ENCODE peak calls at places on chromosomes 3 and 15, in seven cellular contexts. One of them, this sample, is unnamed.
A peak's percentile ranks its signal among the peaks of the same experiment; 100 is the strongest.

GRCh38 chr3:169085827-169086226 is 577.7 kb downstream of the MECOM start:
- DNase-seq in CD8-positive, alpha-beta T cell: no peak
- DNase-seq in activated naive CD4-positive, alpha-beta T cell: no peak
- DNase-seq in cortex of kidney: no peak
- DNase-seq in colonic mucosa: no peak
- DNase-seq in nephron progenitor cell: no peak
- DNase-seq in psoas muscle: no peak
- DNase-seq in this sample: peak; percentile 25

GRCh38 chr15:63084806-63085205 is 36.9 kb upstream of the LACTB start:
- DNase-seq in CD8-positive, alpha-beta T cell: no peak
- DNase-seq in activated naive CD4-positive, alpha-beta T cell: no peak
- DNase-seq in cortex of kidney: no peak
- DNase-seq in colonic mucosa: no peak
- DNase-seq in nephron progenitor cell: no peak
- DNase-seq in psoas muscle: no peak
- DNase-seq in this sample: no peak

GRCh38 chr15:40598126-40598525 is 4.1 kb downstream of the KNL1 start:
- DNase-seq in CD8-positive, alpha-beta T cell: no peak
- DNase-seq in activated naive CD4-positive, alpha-beta T cell: no peak
- DNase-seq in cortex of kidney: no peak
- DNase-seq in colonic mucosa: no peak
- DNase-seq in nephron progenitor cell: no peak
- DNase-seq in psoas muscle: no peak
- DNase-seq in this sample: no peak

GRCh38 chr15:43441316-43441715 is 51.6 kb downstream of the TP53BP1 start:
- DNase-seq in CD8-positive, alpha-beta T cell: no peak
- DNase-seq in activated naive CD4-positive, alpha-beta T cell: no peak
- DNase-seq in cortex of kidney: no peak
- DNase-seq in colonic mucosa: no peak
- DNase-seq in nephron progenitor cell: no peak
- DNase-seq in psoas muscle: no peak
- DNase-seq in this sample: no peak

GRCh38 chr3:157175678-157176077 is 15.7 kb upstream of the CCNL1 start:
- DNase-seq in CD8-positive, alpha-beta T cell: no peak
- DNase-seq in activated naive CD4-positive, alpha-beta T cell: no peak
- DNase-seq in cortex of kidney: no peak
- DNase-seq in colonic mucosa: peak; percentile 45
- DNase-seq in nephron progenitor cell: peak; percentile 37
- DNase-seq in psoas muscle: no peak
- DNase-seq in this sample: no peak

GRCh38 chr3:129966876-129967275 is 7.6 kb upstream of the TRH start:
- DNase-seq in CD8-positive, alpha-beta T cell: no peak
- DNase-seq in activated naive CD4-positive, alpha-beta T cell: no peak
- DNase-seq in cortex of kidney: no peak
- DNase-seq in colonic mucosa: no peak
- DNase-seq in nephron progenitor cell: no peak
- DNase-seq in psoas muscle: no peak
- DNase-seq in this sample: no peak

GRCh38 chr3:52524752-52525661 is 8.7 kb downstream of the NT5DC2 start:
- DNase-seq in CD8-positive, alpha-beta T cell: no peak
- DNase-seq in activated naive CD4-positive, alpha-beta T cell: no peak
- DNase-seq in cortex of kidney: no peak
- DNase-seq in colonic mucosa: no peak
- DNase-seq in nephron progenitor cell: no peak
- DNase-seq in psoas muscle: no peak
- DNase-seq in this sample: no peak

GRCh38 chr3:133905376-133905775 is 9.7 kb upstream of the RAB6B start:
- DNase-seq in CD8-positive, alpha-beta T cell: no peak
- DNase-seq in activated naive CD4-positive, alpha-beta T cell: no peak
- DNase-seq in cortex of kidney: no peak
- DNase-seq in colonic mucosa: no peak
- DNase-seq in nephron progenitor cell: no peak
- DNase-seq in psoas muscle: no peak
- DNase-seq in this sample: no peak

GRCh38 chr3:129448187-129448895 is 8.3 kb downstream of the IFT122 start:
- DNase-seq in CD8-positive, alpha-beta T cell: no peak
- DNase-seq in activated naive CD4-positive, alpha-beta T cell: no peak
- DNase-seq in cortex of kidney: no peak
- DNase-seq in colonic mucosa: no peak
- DNase-seq in nephron progenitor cell: no peak
- DNase-seq in psoas muscle: no peak
- DNase-seq in this sample: no peak

GRCh38 chr3:143037867-143038266 is 36.5 kb downstream of the U2SURP start:
- DNase-seq in CD8-positive, alpha-beta T cell: no peak
- DNase-seq in activated naive CD4-positive, alpha-beta T cell: no peak
- DNase-seq in cortex of kidney: no peak
- DNase-seq in colonic mucosa: no peak
- DNase-seq in nephron progenitor cell: no peak
- DNase-seq in psoas muscle: no peak
- DNase-seq in this sample: no peak

GRCh38 chr15:78396976-78397375 is 41.0 kb upstream of the IREB2 start:
- DNase-seq in CD8-positive, alpha-beta T cell: no peak
- DNase-seq in activated naive CD4-positive, alpha-beta T cell: no peak
- DNase-seq in cortex of kidney: no peak
- DNase-seq in colonic mucosa: peak; percentile 83
- DNase-seq in nephron progenitor cell: no peak
- DNase-seq in psoas muscle: peak; percentile 52
- DNase-seq in this sample: peak; percentile 85

GRCh38 chr3:5235655-5236054 is 48.1 kb downstream of the EDEM1 start:
- DNase-seq in CD8-positive, alpha-beta T cell: no peak
- DNase-seq in activated naive CD4-positive, alpha-beta T cell: no peak
- DNase-seq in cortex of kidney: no peak
- DNase-seq in colonic mucosa: no peak
- DNase-seq in nephron progenitor cell: no peak
- DNase-seq in psoas muscle: no peak
- DNase-seq in this sample: no peak

GRCh38 chr3:86673981-86674380 is 317.0 kb downstream of the VGLL3 start:
- DNase-seq in CD8-positive, alpha-beta T cell: no peak
- DNase-seq in activated naive CD4-positive, alpha-beta T cell: no peak
- DNase-seq in cortex of kidney: no peak
- DNase-seq in colonic mucosa: no peak
- DNase-seq in nephron progenitor cell: no peak
- DNase-seq in psoas muscle: no peak
- DNase-seq in this sample: no peak

GRCh38 chr3:15331606-15332404 is 581 bp downstream of the SH3BP5 start:
- DNase-seq in CD8-positive, alpha-beta T cell: peak; percentile 59
- DNase-seq in activated naive CD4-positive, alpha-beta T cell: no peak
- DNase-seq in cortex of kidney: no peak
- DNase-seq in colonic mucosa: no peak
- DNase-seq in nephron progenitor cell: peak; percentile 38
- DNase-seq in psoas muscle: peak; percentile 60
- DNase-seq in this sample: peak; percentile 91

GRCh38 chr15:52745326-52746161 is 44.6 kb downstream of the ONECUT1 start:
- DNase-seq in CD8-positive, alpha-beta T cell: no peak
- DNase-seq in activated naive CD4-positive, alpha-beta T cell: no peak
- DNase-seq in cortex of kidney: no peak
- DNase-seq in colonic mucosa: no peak
- DNase-seq in nephron progenitor cell: no peak
- DNase-seq in psoas muscle: no peak
- DNase-seq in this sample: no peak

GRCh38 chr3:87287025-87287424 is 10.6 kb upstream of the POU1F1 start:
- DNase-seq in CD8-positive, alpha-beta T cell: no peak
- DNase-seq in activated naive CD4-positive, alpha-beta T cell: no peak
- DNase-seq in cortex of kidney: no peak
- DNase-seq in colonic mucosa: no peak
- DNase-seq in nephron progenitor cell: no peak
- DNase-seq in psoas muscle: no peak
- DNase-seq in this sample: no peak

GRCh38 chr3:5809811-5810210 is 622.3 kb downstream of the EDEM1 start:
- DNase-seq in CD8-positive, alpha-beta T cell: no peak
- DNase-seq in activated naive CD4-positive, alpha-beta T cell: no peak
- DNase-seq in cortex of kidney: no peak
- DNase-seq in colonic mucosa: no peak
- DNase-seq in nephron progenitor cell: no peak
- DNase-seq in psoas muscle: no peak
- DNase-seq in this sample: no peak

GRCh38 chr15:48046813-48047483 is 73.8 kb upstream of the SLC24A5 start:
- DNase-seq in CD8-positive, alpha-beta T cell: no peak
- DNase-seq in activated naive CD4-positive, alpha-beta T cell: no peak
- DNase-seq in cortex of kidney: no peak
- DNase-seq in colonic mucosa: no peak
- DNase-seq in nephron progenitor cell: no peak
- DNase-seq in psoas muscle: no peak
- DNase-seq in this sample: no peak

GRCh38 chr3:17158941-17159682 is 274.4 kb downstream of the PLCL2 start:
- DNase-seq in CD8-positive, alpha-beta T cell: no peak
- DNase-seq in activated naive CD4-positive, alpha-beta T cell: no peak
- DNase-seq in cortex of kidney: no peak
- DNase-seq in colonic mucosa: no peak
- DNase-seq in nephron progenitor cell: no peak
- DNase-seq in psoas muscle: no peak
- DNase-seq in this sample: no peak

GRCh38 chr3:52022323-52023100 is 26.8 kb upstream of the RPL29 start:
- DNase-seq in CD8-positive, alpha-beta T cell: no peak
- DNase-seq in activated naive CD4-positive, alpha-beta T cell: no peak
- DNase-seq in cortex of kidney: no peak
- DNase-seq in colonic mucosa: no peak
- DNase-seq in nephron progenitor cell: peak; percentile 70
- DNase-seq in psoas muscle: peak; percentile 68
- DNase-seq in this sample: no peak

GRCh38 chr3:187139126-187139894 is at the start of gene RPL39L:
- DNase-seq in CD8-positive, alpha-beta T cell: peak; percentile 93
- DNase-seq in activated naive CD4-positive, alpha-beta T cell: peak; percentile 79
- DNase-seq in cortex of kidney: no peak
- DNase-seq in colonic mucosa: peak; percentile 88
- DNase-seq in nephron progenitor cell: peak; percentile 84
- DNase-seq in psoas muscle: peak; percentile 80
- DNase-seq in this sample: peak; percentile 95

GRCh38 chr3:136733317-136733833 is 18.8 kb downstream of the STAG1 start:
- DNase-seq in CD8-positive, alpha-beta T cell: no peak
- DNase-seq in activated naive CD4-positive, alpha-beta T cell: no peak
- DNase-seq in cortex of kidney: no peak
- DNase-seq in colonic mucosa: no peak
- DNase-seq in nephron progenitor cell: no peak
- DNase-seq in psoas muscle: no peak
- DNase-seq in this sample: no peak

GRCh38 chr15:76368135-76368588 is 31.6 kb downstream of the ISL2 start:
- DNase-seq in CD8-positive, alpha-beta T cell: no peak
- DNase-seq in activated naive CD4-positive, alpha-beta T cell: no peak
- DNase-seq in cortex of kidney: no peak
- DNase-seq in colonic mucosa: peak; percentile 42
- DNase-seq in nephron progenitor cell: no peak
- DNase-seq in psoas muscle: no peak
- DNase-seq in this sample: no peak

GRCh38 chr3:46725663-46726314 is 8.1 kb upstream of the PRSS50 start:
- DNase-seq in CD8-positive, alpha-beta T cell: no peak
- DNase-seq in activated naive CD4-positive, alpha-beta T cell: no peak
- DNase-seq in cortex of kidney: no peak
- DNase-seq in colonic mucosa: no peak
- DNase-seq in nephron progenitor cell: no peak
- DNase-seq in psoas muscle: no peak
- DNase-seq in this sample: no peak

GRCh38 chr3:23202921-23203650 is at the start of gene UBE2E2:
- DNase-seq in CD8-positive, alpha-beta T cell: peak; percentile 71
- DNase-seq in activated naive CD4-positive, alpha-beta T cell: peak; percentile 38
- DNase-seq in cortex of kidney: no peak
- DNase-seq in colonic mucosa: peak; percentile 52
- DNase-seq in nephron progenitor cell: peak; percentile 79
- DNase-seq in psoas muscle: peak; percentile 82
- DNase-seq in this sample: peak; percentile 93

GRCh38 chr15:64161688-64162477 is 939 bp downstream of the PPIB start:
- DNase-seq in CD8-positive, alpha-beta T cell: no peak
- DNase-seq in activated naive CD4-positive, alpha-beta T cell: no peak
- DNase-seq in cortex of kidney: no peak
- DNase-seq in colonic mucosa: no peak
- DNase-seq in nephron progenitor cell: no peak
- DNase-seq in psoas muscle: no peak
- DNase-seq in this sample: no peak

GRCh38 chr15:52224211-52224610 is 33.0 kb upstream of the GNB5 start:
- DNase-seq in CD8-positive, alpha-beta T cell: no peak
- DNase-seq in activated naive CD4-positive, alpha-beta T cell: no peak
- DNase-seq in cortex of kidney: no peak
- DNase-seq in colonic mucosa: no peak
- DNase-seq in nephron progenitor cell: no peak
- DNase-seq in psoas muscle: no peak
- DNase-seq in this sample: peak; percentile 34

GRCh38 chr3:11455977-11456376 is 183.8 kb downstream of the ATG7 start:
- DNase-seq in CD8-positive, alpha-beta T cell: no peak
- DNase-seq in activated naive CD4-positive, alpha-beta T cell: no peak
- DNase-seq in cortex of kidney: no peak
- DNase-seq in colonic mucosa: no peak
- DNase-seq in nephron progenitor cell: no peak
- DNase-seq in psoas muscle: no peak
- DNase-seq in this sample: no peak

GRCh38 chr3:105504440-105504951 is 137.8 kb downstream of the ALCAM start:
- DNase-seq in CD8-positive, alpha-beta T cell: no peak
- DNase-seq in activated naive CD4-positive, alpha-beta T cell: no peak
- DNase-seq in cortex of kidney: no peak
- DNase-seq in colonic mucosa: no peak
- DNase-seq in nephron progenitor cell: no peak
- DNase-seq in psoas muscle: no peak
- DNase-seq in this sample: no peak

GRCh38 chr3:125119752-125120369 is 64.1 kb upstream of the HEG1 start:
- DNase-seq in CD8-positive, alpha-beta T cell: peak; percentile 62
- DNase-seq in activated naive CD4-positive, alpha-beta T cell: no peak
- DNase-seq in cortex of kidney: no peak
- DNase-seq in colonic mucosa: no peak
- DNase-seq in nephron progenitor cell: no peak
- DNase-seq in psoas muscle: no peak
- DNase-seq in this sample: no peak

GRCh38 chr3:63492464-63492863 is 160.0 kb upstream of the SNTN start:
- DNase-seq in CD8-positive, alpha-beta T cell: no peak
- DNase-seq in activated naive CD4-positive, alpha-beta T cell: no peak
- DNase-seq in cortex of kidney: no peak
- DNase-seq in colonic mucosa: no peak
- DNase-seq in nephron progenitor cell: no peak
- DNase-seq in psoas muscle: no peak
- DNase-seq in this sample: no peak

GRCh38 chr3:126964950-126965349 is 18.0 kb upstream of the PLXNA1 start:
- DNase-seq in CD8-positive, alpha-beta T cell: no peak
- DNase-seq in activated naive CD4-positive, alpha-beta T cell: no peak
- DNase-seq in cortex of kidney: no peak
- DNase-seq in colonic mucosa: no peak
- DNase-seq in nephron progenitor cell: no peak
- DNase-seq in psoas muscle: no peak
- DNase-seq in this sample: peak; percentile 64

GRCh38 chr3:50336452-50337174 is 4.0 kb downstream of the RASSF1 start:
- DNase-seq in CD8-positive, alpha-beta T cell: no peak
- DNase-seq in activated naive CD4-positive, alpha-beta T cell: no peak
- DNase-seq in cortex of kidney: no peak
- DNase-seq in colonic mucosa: no peak
- DNase-seq in nephron progenitor cell: no peak
- DNase-seq in psoas muscle: no peak
- DNase-seq in this sample: no peak

GRCh38 chr3:177579419-177579818 is 382.1 kb upstream of the TBL1XR1 start:
- DNase-seq in CD8-positive, alpha-beta T cell: no peak
- DNase-seq in activated naive CD4-positive, alpha-beta T cell: no peak
- DNase-seq in cortex of kidney: no peak
- DNase-seq in colonic mucosa: no peak
- DNase-seq in nephron progenitor cell: no peak
- DNase-seq in psoas muscle: no peak
- DNase-seq in this sample: no peak

This sample was measured in lower leg skin.